ENCODE peak calls at places on chromosomes 12 and 14, in five cellular contexts. One of them, this sample, is unnamed.
A peak's percentile ranks its signal among the peaks of the same experiment; 100 is the strongest.

GRCh38 chr14:99554184-99554583 is 49.8 kb downstream of the CCDC85C start:
- DNase-seq in NCI-H1694 treated with DMSO at 0.1 percent for 48 hours: peak; percentile 76
- DNase-seq in activated T-cell treated with anti-CD3 and anti-CD28 coated beads for 1 hour: no peak
- DNase-seq in GM23248: no peak
- DNase-seq in caudate nucleus: no peak
- DNase-seq in this sample: no peak

GRCh38 chr12:124645530-124646244 is 78.3 kb upstream of the NCOR2 start:
- DNase-seq in NCI-H1694 treated with DMSO at 0.1 percent for 48 hours: no peak
- DNase-seq in activated T-cell treated with anti-CD3 and anti-CD28 coated beads for 1 hour: no peak
- DNase-seq in GM23248: no peak
- DNase-seq in caudate nucleus: no peak
- DNase-seq in this sample: no peak

GRCh38 chr14:75294649-75295033 is 16.0 kb downstream of the FOS start:
- DNase-seq in NCI-H1694 treated with DMSO at 0.1 percent for 48 hours: peak; percentile 54
- DNase-seq in activated T-cell treated with anti-CD3 and anti-CD28 coated beads for 1 hour: no peak
- DNase-seq in GM23248: no peak
- DNase-seq in caudate nucleus: no peak
- DNase-seq in this sample: no peak

GRCh38 chr14:91241848-91242247 is 2.7 kb downstream of the GPR68 start:
- DNase-seq in NCI-H1694 treated with DMSO at 0.1 percent for 48 hours: no peak
- DNase-seq in activated T-cell treated with anti-CD3 and anti-CD28 coated beads for 1 hour: no peak
- DNase-seq in GM23248: no peak
- DNase-seq in caudate nucleus: no peak
- DNase-seq in this sample: no peak

GRCh38 chr14:52013984-52014600 is 24.7 kb downstream of the RTRAF start:
- DNase-seq in NCI-H1694 treated with DMSO at 0.1 percent for 48 hours: no peak
- DNase-seq in activated T-cell treated with anti-CD3 and anti-CD28 coated beads for 1 hour: no peak
- DNase-seq in GM23248: peak; percentile 18
- DNase-seq in caudate nucleus: no peak
- DNase-seq in this sample: no peak

GRCh38 chr12:107032266-107032665 is 45.3 kb upstream of the MTERF2 start:
- DNase-seq in NCI-H1694 treated with DMSO at 0.1 percent for 48 hours: no peak
- DNase-seq in activated T-cell treated with anti-CD3 and anti-CD28 coated beads for 1 hour: no peak
- DNase-seq in GM23248: no peak
- DNase-seq in caudate nucleus: no peak
- DNase-seq in this sample: no peak

GRCh38 chr12:120592121-120593049 is 11.2 kb upstream of the POP5 start:
- DNase-seq in NCI-H1694 treated with DMSO at 0.1 percent for 48 hours: no peak
- DNase-seq in activated T-cell treated with anti-CD3 and anti-CD28 coated beads for 1 hour: no peak
- DNase-seq in GM23248: no peak
- DNase-seq in caudate nucleus: no peak
- DNase-seq in this sample: no peak

GRCh38 chr12:94941440-94941862 is 62.0 kb downstream of the NDUFA12 start:
- DNase-seq in NCI-H1694 treated with DMSO at 0.1 percent for 48 hours: no peak
- DNase-seq in activated T-cell treated with anti-CD3 and anti-CD28 coated beads for 1 hour: no peak
- DNase-seq in GM23248: peak; percentile 98
- DNase-seq in caudate nucleus: no peak
- DNase-seq in this sample: no peak

GRCh38 chr12:110266980-110267620 is 13.9 kb upstream of the ATP2A2 start:
- DNase-seq in NCI-H1694 treated with DMSO at 0.1 percent for 48 hours: no peak
- DNase-seq in activated T-cell treated with anti-CD3 and anti-CD28 coated beads for 1 hour: no peak
- DNase-seq in GM23248: peak; percentile 88
- DNase-seq in caudate nucleus: no peak
- DNase-seq in this sample: no peak

GRCh38 chr14:41498959-41499358 is 107.7 kb upstream of the LRFN5 start:
- DNase-seq in NCI-H1694 treated with DMSO at 0.1 percent for 48 hours: no peak
- DNase-seq in activated T-cell treated with anti-CD3 and anti-CD28 coated beads for 1 hour: no peak
- DNase-seq in GM23248: peak; percentile 0
- DNase-seq in caudate nucleus: no peak
- DNase-seq in this sample: no peak

GRCh38 chr14:77158175-77158908 is 16.8 kb upstream of the ZDHHC22 start:
- DNase-seq in NCI-H1694 treated with DMSO at 0.1 percent for 48 hours: peak; percentile 94
- DNase-seq in activated T-cell treated with anti-CD3 and anti-CD28 coated beads for 1 hour: no peak
- DNase-seq in GM23248: peak; percentile 85
- DNase-seq in caudate nucleus: peak; percentile 67
- DNase-seq in this sample: no peak

GRCh38 chr12:71216725-71217579 is 59.2 kb upstream of the TSPAN8 start:
- DNase-seq in NCI-H1694 treated with DMSO at 0.1 percent for 48 hours: peak; percentile 8
- DNase-seq in activated T-cell treated with anti-CD3 and anti-CD28 coated beads for 1 hour: no peak
- DNase-seq in GM23248: peak; percentile 38
- DNase-seq in caudate nucleus: no peak
- DNase-seq in this sample: no peak

GRCh38 chr14:99685061-99685995 is 1.2 kb downstream of the CYP46A1 start:
- DNase-seq in NCI-H1694 treated with DMSO at 0.1 percent for 48 hours: no peak
- DNase-seq in activated T-cell treated with anti-CD3 and anti-CD28 coated beads for 1 hour: no peak
- DNase-seq in GM23248: no peak
- DNase-seq in caudate nucleus: no peak
- DNase-seq in this sample: peak; percentile 39

GRCh38 chr14:104356738-104357688 is 218.6 kb downstream of the KIF26A start:
- DNase-seq in NCI-H1694 treated with DMSO at 0.1 percent for 48 hours: no peak
- DNase-seq in activated T-cell treated with anti-CD3 and anti-CD28 coated beads for 1 hour: no peak
- DNase-seq in GM23248: no peak
- DNase-seq in caudate nucleus: no peak
- DNase-seq in this sample: peak; percentile 87

GRCh38 chr14:73712540-73713141 is 1.5 kb downstream of the PNMA1 start:
- DNase-seq in NCI-H1694 treated with DMSO at 0.1 percent for 48 hours: peak; percentile 23
- DNase-seq in activated T-cell treated with anti-CD3 and anti-CD28 coated beads for 1 hour: no peak
- DNase-seq in GM23248: peak; percentile 51
- DNase-seq in caudate nucleus: no peak
- DNase-seq in this sample: no peak

GRCh38 chr14:84087986-84088531 is 1441.9 kb upstream of the FLRT2 start:
- DNase-seq in NCI-H1694 treated with DMSO at 0.1 percent for 48 hours: no peak
- DNase-seq in activated T-cell treated with anti-CD3 and anti-CD28 coated beads for 1 hour: no peak
- DNase-seq in GM23248: no peak
- DNase-seq in caudate nucleus: no peak
- DNase-seq in this sample: no peak

GRCh38 chr12:53532524-53533445 is 25.5 kb upstream of the NPFF start:
- DNase-seq in NCI-H1694 treated with DMSO at 0.1 percent for 48 hours: peak; percentile 74
- DNase-seq in activated T-cell treated with anti-CD3 and anti-CD28 coated beads for 1 hour: no peak
- DNase-seq in GM23248: no peak
- DNase-seq in caudate nucleus: no peak
- DNase-seq in this sample: no peak

GRCh38 chr12:11171953-11172675 is 1.1 kb downstream of the SMIM10L1 start:
- DNase-seq in NCI-H1694 treated with DMSO at 0.1 percent for 48 hours: peak; percentile 77
- DNase-seq in activated T-cell treated with anti-CD3 and anti-CD28 coated beads for 1 hour: no peak
- DNase-seq in GM23248: peak; percentile 56
- DNase-seq in caudate nucleus: no peak
- DNase-seq in this sample: no peak

GRCh38 chr12:123892180-123892559 is 80.5 kb downstream of the CCDC92 start:
- DNase-seq in NCI-H1694 treated with DMSO at 0.1 percent for 48 hours: no peak
- DNase-seq in activated T-cell treated with anti-CD3 and anti-CD28 coated beads for 1 hour: no peak
- DNase-seq in GM23248: no peak
- DNase-seq in caudate nucleus: no peak
- DNase-seq in this sample: no peak

GRCh38 chr12:109999983-110000505 is 814 bp downstream of the ANKRD13A start:
- DNase-seq in NCI-H1694 treated with DMSO at 0.1 percent for 48 hours: no peak
- DNase-seq in activated T-cell treated with anti-CD3 and anti-CD28 coated beads for 1 hour: no peak
- DNase-seq in GM23248: peak; percentile 79
- DNase-seq in caudate nucleus: no peak
- DNase-seq in this sample: no peak

GRCh38 chr12:129605666-129606065 is 298.2 kb downstream of the TMEM132D start:
- DNase-seq in NCI-H1694 treated with DMSO at 0.1 percent for 48 hours: no peak
- DNase-seq in activated T-cell treated with anti-CD3 and anti-CD28 coated beads for 1 hour: no peak
- DNase-seq in GM23248: no peak
- DNase-seq in caudate nucleus: no peak
- DNase-seq in this sample: no peak

GRCh38 chr12:77488041-77488620 is 342.6 kb upstream of the NAV3 start:
- DNase-seq in NCI-H1694 treated with DMSO at 0.1 percent for 48 hours: no peak
- DNase-seq in activated T-cell treated with anti-CD3 and anti-CD28 coated beads for 1 hour: no peak
- DNase-seq in GM23248: peak; percentile 38
- DNase-seq in caudate nucleus: no peak
- DNase-seq in this sample: no peak